ENCODE peak calls at places on chromosome 1, in six cellular contexts. W is activated CD8-positive, alpha-beta memory T cell treated with anti-CD3 and anti-CD28 coated beads for 24 hours; Z is hypothalamus; G is stimulated activated CD4-positive, alpha-beta T cell treated with anti-CD3 and anti-CD28 coated beads, Interleukin-2, amount 100 ng/mL, for 48 hours; K is GM23338; T is GM04503. M is an unnamed sample.

GRCh38 chr1:234863596-234863995 is 253.6 kb upstream of the IRF2BP2 start:
- DNase-seq in W (no peak), Z (no peak), G (no peak), K (no peak), T (no peak), M (no peak)

GRCh38 chr1:192158181-192158580 is at the start of gene RGS18:
- DNase-seq in W (no peak), Z (no peak), G (no peak), K (no peak), T (no peak), M (no peak)

GRCh38 chr1:90706437-90707362 is 10.4 kb downstream of the BARHL2 start:
- DNase-seq in W (no peak), Z (no peak), G (no peak), K (peak), T (no peak), M (no peak)

GRCh38 chr1:53737648-53738204 is 1.2 kb downstream of the GLIS1 start:
- DNase-seq in W (no peak), Z (no peak), G (no peak), K (peak), T (no peak), M (no peak)

GRCh38 chr1:37794372-37795339 is 1.0 kb downstream of the MANEAL start:
- DNase-seq in W (no peak), Z (no peak), G (no peak), K (peak), T (no peak), M (no peak)

GRCh38 chr1:68346192-68346808 is 103.5 kb downstream of the RPE65 start:
- DNase-seq in W (no peak), Z (no peak), G (no peak), K (peak), T (no peak), M (no peak)

GRCh38 chr1:43987159-43988022 is 4.0 kb upstream of the CCDC24 start:
- DNase-seq in W (no peak), Z (no peak), G (no peak), K (no peak), T (no peak), M (no peak)

GRCh38 chr1:201471772-201472171 is 2.8 kb upstream of the PHLDA3 start:
- DNase-seq in W (no peak), Z (no peak), G (no peak), K (no peak), T (no peak), M (no peak)

GRCh38 chr1:211959680-211960079 is 75.7 kb downstream of the INTS7 start:
- DNase-seq in W (no peak), Z (no peak), G (no peak), K (no peak), T (no peak), M (no peak)